ENCODE peak calls at places on chromosomes 16 and 17, in nine cellular contexts. M, J, A, I, T, P, U, H and B are unnamed samples.

GRCh38 chr16:57192720-57193486 is 6.8 kb downstream of the RSPRY1 start:
- DNase-seq in A (no peak), U (no peak), H (peak), I (no peak), J (peak), T (no peak), P (peak), M (peak), B (no peak)

GRCh38 chr16:27543801-27544200 is 5.9 kb downstream of the GTF3C1 start:
- DNase-seq in M (no peak), J (peak), T (no peak), U (no peak), H (no peak), P (no peak), A (no peak), I (no peak), B (no peak)

GRCh38 chr17:54969658-54970572 is 1.4 kb downstream of the STXBP4 start:
- DNase-seq in H (no peak), J (no peak), U (no peak), T (no peak), A (no peak), P (no peak), M (no peak), I (no peak), B (no peak)

GRCh38 chr16:27759947-27760844 is 210.3 kb downstream of the KATNIP start:
- DNase-seq in I (no peak), J (no peak), H (no peak), A (no peak), P (no peak), M (no peak), U (no peak), T (no peak), B (no peak)

GRCh38 chr17:32998111-32998892 is 6.7 kb downstream of the SPACA3 start:
- DNase-seq in T (peak), U (no peak), J (peak), H (peak), P (peak), I (peak), M (peak), A (peak), B (peak)

GRCh38 chr17:6078370-6078950 is 8.3 kb downstream of the WSCD1 start:
- DNase-seq in T (peak), P (no peak), J (no peak), H (no peak), U (no peak), A (no peak), I (no peak), M (no peak), B (no peak)

GRCh38 chr16:57347858-57348257 is 10.7 kb upstream of the CCL22 start:
- DNase-seq in H (no peak), U (no peak), P (no peak), J (no peak), M (no peak), A (no peak), I (no peak), T (no peak), B (no peak)

GRCh38 chr17:62925267-62925836 is 40.7 kb upstream of the TANC2 start:
- DNase-seq in J (no peak), H (no peak), M (no peak), A (no peak), T (no peak), I (no peak), P (peak), U (no peak), B (no peak)

GRCh38 chr16:62036101-62036806 is at the start of gene CDH8:
- DNase-seq in J (peak), U (no peak), P (peak), A (peak), I (no peak), M (peak), T (no peak), H (no peak), B (no peak)

GRCh38 chr16:56479469-56479868 is 28.1 kb downstream of the OGFOD1 start:
- DNase-seq in H (no peak), I (no peak), M (no peak), P (no peak), J (no peak), U (no peak), T (no peak), A (no peak), B (no peak)

GRCh38 chr16:1452530-1452929 is 8.2 kb upstream of the CCDC154 start:
- DNase-seq in M (no peak), A (no peak), U (no peak), J (no peak), H (no peak), I (no peak), T (no peak), P (no peak), B (no peak)

GRCh38 chr17:44220211-44221071 is 966 bp upstream of the UBTF start:
- DNase-seq in J (peak), M (peak), A (peak), I (no peak), T (peak), U (no peak), P (peak), H (peak), B (no peak)

GRCh38 chr17:82098939-82099765 is 1.1 kb upstream of the FASN start:
- DNase-seq in H (no peak), J (no peak), M (no peak), P (no peak), U (no peak), T (peak), I (no peak), A (no peak), B (no peak)

GRCh38 chr17:78409191-78409621 is 30.8 kb downstream of the PGS1 start:
- DNase-seq in I (no peak), J (no peak), U (no peak), M (no peak), P (no peak), A (no peak), T (no peak), H (no peak), B (no peak)

GRCh38 chr16:67661101-67661661 is 421 bp downstream of the PARD6A start:
- DNase-seq in A (peak), P (peak), T (no peak), M (peak), U (no peak), H (peak), J (peak), I (no peak), B (peak)

GRCh38 chr16:67658849-67659674 is 998 bp downstream of the ACD start:
- DNase-seq in H (no peak), U (no peak), I (no peak), A (no peak), M (no peak), P (no peak), J (no peak), T (no peak), B (no peak)

GRCh38 chr16:67659675-67660563 is at the start of gene ACD:
- DNase-seq in A (peak), P (peak), H (peak), M (peak), U (peak), I (peak), J (peak), T (peak), B (peak)

GRCh38 chr16:67661864-67662652 is 1.3 kb downstream of the PARD6A start:
- DNase-seq in T (no peak), M (no peak), P (no peak), I (no peak), U (no peak), J (no peak), H (no peak), A (no peak), B (no peak)

DNA sequence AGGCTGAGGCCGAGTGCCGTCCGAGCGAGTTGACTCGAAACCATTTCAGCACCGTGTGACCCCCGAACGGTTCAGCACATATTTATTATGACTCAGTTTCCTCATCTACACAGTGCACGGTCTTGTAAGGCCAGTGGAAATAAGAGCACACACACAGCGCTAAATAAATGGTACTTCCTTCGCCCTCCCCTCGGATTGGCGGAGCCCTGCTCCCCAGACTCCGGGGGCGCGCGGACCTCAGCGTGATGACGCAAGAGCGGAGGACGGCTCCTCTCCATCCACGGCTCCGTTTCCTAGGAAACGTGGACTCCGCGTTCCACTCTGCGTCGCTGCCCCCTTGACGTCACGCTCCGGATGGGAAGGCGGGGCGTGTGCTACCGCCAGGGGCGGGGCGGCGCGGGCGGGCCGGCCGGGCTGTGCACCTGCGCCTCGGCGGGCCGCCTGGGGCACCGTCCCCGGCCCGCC is at the start of gene PARD6A:
- DNase-seq in H (peak), U (peak), T (peak), J (peak), A (peak), I (peak), P (peak), M (peak), B (peak)
- H3K4me3 ChIP-seq in H (peak), U (peak), T (peak), J (peak), A (peak), I (peak), P (peak), M (peak), B (peak)

DNA sequence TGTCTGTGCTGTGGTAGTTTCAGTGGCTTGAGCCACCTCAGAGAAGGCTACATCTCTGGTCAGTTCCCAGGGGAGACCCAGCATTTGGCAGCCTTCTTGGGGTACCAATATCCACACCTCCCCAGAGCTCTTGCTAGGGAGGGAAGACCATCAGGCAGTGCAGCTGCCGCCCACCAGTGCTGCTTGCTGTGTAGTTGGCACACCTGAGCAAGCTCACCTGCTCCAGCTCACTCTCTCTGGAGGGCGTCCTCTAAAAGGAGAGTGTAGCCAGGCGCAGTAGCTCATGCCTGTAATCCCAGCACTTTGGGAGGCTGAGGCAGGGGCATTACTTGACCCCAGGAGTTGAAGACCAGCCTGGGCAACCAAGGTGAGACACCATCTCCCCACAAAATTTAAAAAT is 29.8 kb downstream of the CDIP1 start:
- DNase-seq in P (no peak), M (no peak), U (no peak), I (no peak), H (no peak), J (no peak), A (no peak), T (no peak), B (no peak)
- TF ChIP-seq CTCF in P (no peak), M (no peak), U (no peak), I (no peak), H (no peak), J (no peak), A (no peak), T (no peak), B (no peak)

GRCh38 chr16:28822520-28823290 is at the start of gene ATXN2L:
- DNase-seq in M (peak), J (peak), A (peak), P (peak), H (peak), I (peak), U (peak), T (peak), B (peak)

GRCh38 chr16:28823291-28823718 is 506 bp downstream of the ATXN2L start:
- DNase-seq in T (peak), A (peak), J (no peak), I (no peak), U (no peak), P (no peak), H (no peak), M (no peak), B (no peak)

GRCh38 chr16:28820016-28820415 is 2.8 kb upstream of the ATXN2L start:
- DNase-seq in U (no peak), T (no peak), H (no peak), A (no peak), M (no peak), P (no peak), I (no peak), J (no peak), B (no peak)

GRCh38 chr16:28823719-28824547 is 1.1 kb downstream of the ATXN2L start:
- DNase-seq in H (peak), T (peak), U (peak), J (peak), M (peak), A (peak), I (peak), P (peak), B (peak)

DNA sequence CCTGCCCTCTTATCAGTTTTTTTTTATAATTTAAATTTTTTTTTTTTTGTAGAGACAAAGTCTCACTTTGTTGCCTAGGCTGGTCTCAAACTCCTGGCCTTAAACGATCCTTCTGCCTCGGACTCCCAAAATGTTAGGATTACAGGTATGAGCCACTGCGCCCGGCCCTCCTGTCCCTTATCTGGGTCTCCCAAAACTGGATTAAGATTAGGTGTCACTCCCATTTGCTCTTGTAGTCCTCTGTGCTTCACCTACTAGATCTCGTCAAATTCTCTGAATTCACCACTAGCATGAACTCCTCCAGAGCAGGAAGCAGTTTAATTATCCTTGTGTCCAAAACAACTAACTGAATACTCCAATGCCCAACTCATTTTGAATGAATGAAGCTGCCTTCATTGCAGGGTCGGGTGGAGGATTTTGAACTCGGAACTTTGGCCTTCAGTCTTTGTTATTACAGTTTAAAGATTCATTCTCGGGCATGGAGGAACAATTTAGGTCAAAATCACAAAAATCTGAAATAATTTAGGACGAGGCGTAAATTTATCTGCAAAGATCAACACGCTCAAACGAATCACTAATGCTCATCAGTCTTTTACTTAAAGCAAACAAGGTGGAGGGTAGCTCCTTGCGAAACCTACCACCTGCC is 802 bp upstream of the ATXN2L start:
- DNase-seq in A (no peak), U (no peak), T (no peak), M (no peak), J (no peak), H (peak), P (peak), I (no peak), B (no peak)
- H3K4me3 ChIP-seq in A (peak), U (peak), T (peak), M (peak), J (peak), H (peak), P (peak), I (peak), B (peak)

GRCh38 chr16:69565611-69566436 is at the start of gene NFAT5:
- DNase-seq in T (peak), J (peak), A (peak), I (peak), P (peak), M (peak), U (peak), H (peak), B (peak)
- TF ChIP-seq CTCF in T (peak), J (no peak), A (no peak), I (no peak), P (no peak), M (no peak), U (no peak), H (no peak), B (no peak)

DNA sequence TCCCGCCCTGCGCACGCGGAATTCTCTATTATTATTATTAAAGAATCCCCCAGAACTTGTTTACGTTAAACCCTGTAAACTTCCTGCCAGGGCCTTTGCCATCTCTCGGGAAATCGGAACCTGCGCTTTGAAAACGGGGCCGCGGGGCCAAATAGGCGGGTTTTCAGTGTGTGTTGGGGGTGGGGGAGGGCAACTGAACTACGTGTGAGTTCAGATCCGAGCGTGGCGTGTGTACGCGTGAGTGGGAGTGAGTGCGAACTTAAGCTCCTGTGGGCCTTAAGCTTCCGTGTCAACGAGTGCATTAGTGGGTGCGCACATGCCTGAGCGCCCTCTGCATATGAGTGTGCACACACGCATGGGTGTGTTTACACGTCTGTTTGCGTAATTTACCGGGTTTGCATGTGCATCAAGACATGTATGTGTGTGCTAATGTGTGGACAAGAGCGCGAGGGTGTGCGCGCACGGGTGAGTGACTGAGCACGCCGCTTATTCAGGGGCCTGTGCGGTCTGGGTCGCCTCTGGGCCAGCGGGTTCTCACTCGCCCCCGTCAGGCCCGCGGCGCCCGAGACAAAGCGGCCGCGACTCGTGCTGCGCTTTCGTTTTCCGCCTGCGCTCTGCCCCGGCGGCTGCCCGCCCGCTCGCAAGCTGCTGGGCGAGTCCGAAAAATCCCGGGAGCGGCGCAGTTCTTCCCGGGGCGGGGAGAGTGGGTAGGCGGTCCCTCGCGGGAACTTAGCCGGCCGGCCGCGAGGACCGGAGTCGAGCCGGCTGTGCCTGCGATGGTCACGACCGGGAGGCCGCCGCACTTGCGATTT is 1.2 kb upstream of the FOXF1 start:
- DNase-seq in H (peak), J (peak), M (peak), U (no peak), A (peak), P (peak), I (peak), T (peak), B (peak)
- H3K4me3 ChIP-seq in H (peak), J (peak), M (peak), U (peak), A (peak), P (peak), I (peak), T (peak), B (peak)

DNA sequence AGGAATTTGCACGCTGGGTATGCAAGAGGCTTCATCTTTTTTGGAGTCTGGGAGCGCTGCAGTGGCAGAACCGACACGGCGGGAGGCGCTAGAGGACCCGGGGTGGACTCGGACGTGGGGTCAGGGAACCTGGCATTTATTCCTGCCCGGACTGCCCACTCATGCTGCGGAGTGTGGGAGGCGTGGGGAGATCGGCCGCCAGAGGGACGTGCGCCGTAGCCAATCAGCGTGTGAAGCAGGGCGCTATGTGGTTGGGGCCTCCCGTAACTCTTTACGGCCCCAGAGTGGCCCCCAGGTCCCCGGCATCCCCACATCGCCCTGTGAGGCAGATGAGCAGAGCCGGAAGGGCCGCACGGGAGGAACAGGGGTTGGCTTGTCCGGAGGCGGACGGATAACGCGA is 11.2 kb downstream of the FLYWCH2 start:
- DNase-seq in P (no peak), I (no peak), J (no peak), T (peak), H (no peak), U (no peak), A (no peak), M (no peak), B (no peak)
- TF ChIP-seq CTCF in P (no peak), I (no peak), J (no peak), T (no peak), H (no peak), U (no peak), A (no peak), M (no peak), B (no peak)

GRCh38 chr17:8041980-8042379 is 3.1 kb downstream of the ALOX15B start:
- DNase-seq in T (no peak), P (no peak), J (no peak), H (no peak), M (no peak), U (no peak), I (no peak), A (no peak), B (no peak)

GRCh38 chr17:8041249-8041928 is 2.5 kb downstream of the ALOX15B start:
- DNase-seq in A (peak), P (peak), M (peak), U (no peak), I (peak), T (no peak), H (peak), J (peak), B (peak)

GRCh38 chr17:8039611-8040168 is 831 bp downstream of the ALOX15B start:
- DNase-seq in P (no peak), U (no peak), M (no peak), A (no peak), J (no peak), T (no peak), I (no peak), H (no peak), B (no peak)

GRCh38 chr17:8038954-8039610 is at the start of gene ALOX15B:
- DNase-seq in P (peak), A (no peak), H (no peak), T (no peak), J (no peak), I (no peak), M (no peak), U (no peak), B (peak)
- H3K4me3 ChIP-seq in P (no peak), A (no peak), H (no peak), T (no peak), J (no peak), I (no peak), M (peak), U (peak), B (peak)

GRCh38 chr17:11244781-11245180 is 3.8 kb downstream of the SHISA6 start:
- DNase-seq in I (no peak), A (no peak), J (no peak), U (no peak), P (no peak), M (no peak), H (no peak), T (no peak), B (no peak)
- TF ChIP-seq CTCF in I (no peak), A (no peak), J (no peak), U (no peak), P (no peak), M (no peak), H (no peak), T (no peak), B (no peak)

GRCh38 chr17:56881685-56882295 is 32.1 kb downstream of the TRIM25 start:
- DNase-seq in T (no peak), M (no peak), P (no peak), A (no peak), J (no peak), I (no peak), U (no peak), H (no peak), B (no peak)

GRCh38 chr17:56880133-56880532 is 33.7 kb downstream of the TRIM25 start:
- DNase-seq in H (no peak), P (no peak), U (no peak), J (no peak), I (no peak), A (no peak), T (no peak), M (no peak), B (no peak)

GRCh38 chr17:56880571-56880970 is 33.3 kb downstream of the TRIM25 start:
- DNase-seq in H (no peak), T (no peak), U (no peak), I (no peak), M (no peak), A (no peak), P (no peak), J (no peak), B (no peak)

GRCh38 chr17:56876766-56877179 is 37.1 kb downstream of the TRIM25 start:
- DNase-seq in I (no peak), M (no peak), A (no peak), T (no peak), U (no peak), P (no peak), H (peak), J (no peak), B (no peak)

GRCh38 chr17:56879280-56879679 is 34.6 kb downstream of the TRIM25 start:
- DNase-seq in M (no peak), P (no peak), J (no peak), H (no peak), I (no peak), T (no peak), A (no peak), U (no peak), B (no peak)
- H3K4me3 ChIP-seq in M (no peak), P (no peak), J (no peak), H (no peak), I (no peak), T (no peak), A (no peak), U (no peak), B (no peak)